ENCODE peak calls at places on chromosomes 1 and 21, in four cellular contexts. N is CD4-positive, CD25-positive, alpha-beta regulatory T cell; F is tibial nerve; C is cardiac muscle cell. V is an unnamed sample. For H3K9me3, the result is how much of the 10 kb centered on the place peaks cover.

GRCh38 chr1:152917794-152918193 is 9.4 kb downstream of the IVL start:
- DNase-seq in N (no peak), F (no peak), C (no peak), V (no peak)

GRCh38 chr1:76494807-76495206 is 372.5 kb upstream of the ST6GALNAC5 start:
- DNase-seq in N (no peak), F (no peak), C (no peak), V (no peak)

GRCh38 chr1:237226177-237226944 is 184.4 kb downstream of the RYR2 start:
- DNase-seq in N (no peak), F (no peak), C (no peak), V (no peak)

GRCh38 chr1:215128514-215128913 is 46.0 kb downstream of the KCNK2 start:
- DNase-seq in N (no peak), F (no peak), C (no peak), V (no peak)

GRCh38 chr1:234931404-234931973 is 197.1 kb downstream of the TOMM20 start:
- DNase-seq in N (no peak), F (no peak), C (no peak), V (no peak)

GRCh38 chr1:98260839-98261238 is 340.0 kb upstream of the DPYD start:
- DNase-seq in N (no peak), F (no peak), C (no peak), V (no peak)

GRCh38 chr1:157597959-157598667 is at the start of gene FCRL4:
- DNase-seq in N (no peak), F (no peak), C (no peak), V (no peak)

GRCh38 chr1:86865973-86866637 is 47.8 kb downstream of the SELENOF start:
- DNase-seq in N (no peak), F (no peak), C (no peak), V (no peak)

GRCh38 chr1:147738739-147739476 is 21.5 kb downstream of the GJA5 start:
- DNase-seq in N (no peak), F (no peak), C (no peak), V (no peak)

GRCh38 chr1:225928186-225929175 is 4.4 kb upstream of the PYCR2 start:
- DNase-seq in N (no peak), F (no peak), C (no peak), V (peak)

GRCh38 chr21:29189358-29189757 is 58.9 kb downstream of the MAP3K7CL start:
- DNase-seq in N (no peak), F (no peak), C (no peak), V (no peak)

GRCh38 chr1:59549903-59550302 is 253.0 kb downstream of the FGGY start:
- DNase-seq in N (no peak), F (peak), C (peak), V (no peak)

GRCh38 chr1:61053712-61054608 is 28.4 kb upstream of the NFIA start:
- DNase-seq in N (no peak), F (no peak), C (peak), V (no peak)

GRCh38 chr1:87880098-87880746 is 551.5 kb downstream of the LMO4 start:
- DNase-seq in N (no peak), F (no peak), C (peak), V (no peak)

GRCh38 chr1:181038399-181038873 is 4.7 kb downstream of the MR1 start:
- DNase-seq in N (peak), F (no peak), C (peak), V (peak)

GRCh38 chr1:157399984-157400382 is 152.3 kb downstream of the FCRL5 start:
- DNase-seq in N (no peak), F (no peak), C (peak), V (no peak)

GRCh38 chr1:219323426-219323825 is 149.7 kb downstream of the LYPLAL1 start:
- DNase-seq in N (no peak), F (no peak), C (peak), V (no peak)

GRCh38 chr1:228079013-228079412 is 3.5 kb upstream of the ARF1 start:
- DNase-seq in N (no peak), F (peak), C (no peak), V (no peak)

GRCh38 chr1:153962088-153963029 is 978 bp downstream of the SLC39A1 start:
- DNase-seq in N (no peak), F (no peak), C (peak), V (no peak)

GRCh38 chr1:15184445-15185103 is 31.0 kb downstream of the TMEM51 start:
- DNase-seq in N (no peak), F (no peak), C (no peak), V (no peak)

GRCh38 chr1:5754079-5754431 is 238.2 kb downstream of the NPHP4 start:
- DNase-seq in N (no peak), F (peak), C (no peak), V (no peak)

GRCh38 chr1:34829250-34829649 is 30.3 kb downstream of the SMIM12 start:
- DNase-seq in N (no peak), F (no peak), C (peak), V (no peak)

GRCh38 chr1:5974631-5975030 is 17.6 kb downstream of the NPHP4 start:
- DNase-seq in N (no peak), F (no peak), C (no peak), V (no peak)

GRCh38 chr1:33176362-33176850 is 5.4 kb downstream of the TRIM62 start:
- DNase-seq in N (no peak), F (no peak), C (peak), V (no peak)

GRCh38 chr1:191608367-191608766 is 549.9 kb upstream of the RGS18 start:
- DNase-seq in N (no peak), F (no peak), C (no peak), V (no peak)

GRCh38 chr1:8077120-8077573 is 51.0 kb upstream of the ERRFI1 start:
- DNase-seq in N (no peak), F (no peak), C (peak), V (no peak)

GRCh38 chr1:8077602-8078001 is 51.5 kb upstream of the ERRFI1 start:
- DNase-seq in N (no peak), F (no peak), C (no peak), V (no peak)

GRCh38 chr1:8076171-8076570 is 50.1 kb upstream of the ERRFI1 start:
- DNase-seq in N (no peak), F (no peak), C (no peak), V (no peak)

GRCh38 chr1:8075511-8076051 is 49.5 kb upstream of the ERRFI1 start:
- DNase-seq in N (no peak), F (no peak), C (no peak), V (no peak)

GRCh38 chr1:8078176-8078671 is 52.1 kb upstream of the ERRFI1 start:
- DNase-seq in N (no peak), F (no peak), C (peak), V (no peak)
- H3K27ac ChIP-seq in N (no peak), F (peak), C (peak), V (no peak)

DNA sequence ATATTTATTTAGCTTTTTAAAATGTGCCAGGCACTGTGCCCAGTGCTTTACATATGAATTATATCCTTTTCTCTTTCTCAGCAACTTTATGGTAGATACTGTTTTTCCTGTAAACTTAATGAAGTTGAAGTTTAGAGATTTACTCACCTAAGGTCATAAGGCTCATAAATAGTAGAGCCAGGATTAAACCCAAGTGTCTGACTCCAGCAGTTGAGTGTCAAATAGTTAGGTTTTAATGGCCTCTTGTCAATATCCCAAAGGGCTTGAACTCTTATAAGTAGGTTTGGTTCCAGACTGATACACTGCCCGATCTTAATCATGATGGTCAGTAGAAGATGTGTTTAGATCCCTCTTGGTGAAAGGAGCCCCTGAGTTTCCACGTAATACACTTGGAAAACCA is 37.8 kb downstream of the RABGAP1L start:
- DNase-seq in N (no peak), F (no peak), C (no peak), V (no peak)
- H3K4me3 ChIP-seq in N (no peak), F (no peak), C (no peak), V (no peak)

DNA sequence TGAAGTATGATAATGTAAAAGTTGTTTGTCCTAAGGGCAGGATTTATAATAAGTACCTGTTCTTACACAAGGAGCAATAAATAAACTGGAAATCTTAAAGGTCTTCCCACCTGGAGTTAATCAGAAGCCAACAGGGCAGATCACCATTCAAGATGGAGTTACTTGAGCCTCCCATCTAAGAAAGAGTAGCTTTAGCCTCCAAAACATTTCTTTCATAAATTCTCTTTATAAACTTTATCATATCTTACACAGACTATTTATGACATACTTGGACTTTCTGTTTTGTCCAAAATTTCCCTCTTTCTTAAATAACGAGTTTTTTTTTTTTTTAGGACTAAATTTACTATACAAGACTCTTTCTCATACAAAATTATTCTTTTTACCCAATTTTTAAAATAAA is 18.5 kb downstream of the OR2T1 start:
- DNase-seq in N (no peak), F (no peak), C (no peak), V (no peak)
- H3K9me3 ChIP-seq in N (under half), F (under half), C (under half), V (under half)

DNA sequence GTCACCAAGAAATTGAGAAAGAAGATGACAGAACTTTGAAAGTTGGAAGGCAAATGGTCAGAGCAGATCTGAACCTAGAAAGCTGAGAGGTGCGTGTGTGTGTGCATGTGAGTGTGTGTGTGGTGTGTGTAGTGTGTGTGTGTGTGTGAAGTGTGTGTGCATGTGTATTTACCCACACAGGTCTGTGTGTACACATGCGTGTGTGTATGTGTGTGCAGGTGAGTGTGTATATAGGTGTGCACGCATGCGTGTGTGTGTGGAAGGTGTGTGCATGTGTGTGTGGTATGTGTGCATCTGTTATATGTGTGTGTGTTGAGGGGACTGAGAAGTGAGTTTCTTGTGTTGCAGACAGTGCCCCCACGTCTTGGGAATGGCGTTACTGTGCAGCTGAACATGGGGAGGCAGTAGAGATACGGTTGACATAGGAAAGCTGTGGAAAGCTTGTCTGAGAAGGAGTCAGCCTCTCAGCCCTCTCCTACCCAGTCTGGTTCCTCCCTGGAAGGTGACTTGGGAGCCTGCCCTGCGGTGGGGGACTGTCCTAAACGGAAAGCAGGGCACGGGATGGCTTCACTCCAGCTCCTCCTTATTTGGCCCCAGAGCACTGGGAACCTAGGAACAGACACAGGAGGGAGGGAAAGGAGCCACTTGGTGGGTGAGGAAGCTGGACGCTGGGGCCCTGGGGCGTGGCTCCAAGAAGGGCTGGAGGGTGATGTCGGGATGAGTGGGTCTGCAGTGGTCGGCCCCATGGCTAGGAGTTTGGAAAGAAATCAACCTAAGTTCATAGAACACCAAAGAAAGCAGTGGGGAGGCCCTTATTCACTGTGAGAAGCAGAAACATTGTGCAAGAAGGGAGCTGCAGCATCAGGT is 97.2 kb downstream of the PCBP3 start:
- DNase-seq in N (no peak), F (no peak), C (peak), V (no peak)
- H3K27ac ChIP-seq in N (no peak), F (no peak), C (no peak), V (no peak)

GRCh38 chr1:244100691-244101453 is 49.8 kb downstream of the ZBTB18 start:
- DNase-seq in N (no peak), F (no peak), C (no peak), V (no peak)
- H3K4me3 ChIP-seq in N (no peak), F (no peak), C (no peak), V (no peak)

GRCh38 chr1:248753715-248754280 is 1.8 kb downstream of the LYPD8 start:
- DNase-seq in N (no peak), F (no peak), C (no peak), V (no peak)
- H3K9me3 ChIP-seq in N (under half), F (under half), C (under half), V (under half)

DNA sequence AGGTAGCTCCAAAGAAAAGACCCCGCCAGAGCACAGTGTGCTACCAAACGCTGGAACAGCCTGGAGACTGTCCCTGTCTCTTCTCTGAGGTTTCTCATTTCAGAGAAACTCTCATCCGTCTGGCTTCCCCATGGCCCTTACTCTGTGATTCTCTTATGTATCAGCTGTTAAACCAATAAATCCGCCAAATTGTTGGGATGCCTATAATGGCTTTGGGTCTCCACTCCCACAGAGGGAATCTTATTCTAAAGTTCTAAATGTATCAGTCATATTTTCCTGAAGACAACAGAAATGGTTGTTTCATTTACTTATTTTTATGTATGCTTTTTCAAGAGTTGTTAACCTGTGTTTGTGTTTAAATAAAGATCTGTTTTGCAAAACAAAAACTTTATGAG is 4.0 kb downstream of the ERG start:
- DNase-seq in N (no peak), F (no peak), C (no peak), V (no peak)
- H3K27ac ChIP-seq in N (no peak), F (peak), C (no peak), V (no peak)

GRCh38 chr1:30977511-30977910 is 69.0 kb upstream of the SDC3 start:
- DNase-seq in N (no peak), F (no peak), C (no peak), V (no peak)

GRCh38 chr1:30974536-30974935 is 66.0 kb upstream of the SDC3 start:
- DNase-seq in N (no peak), F (no peak), C (no peak), V (no peak)

GRCh38 chr1:30975217-30975616 is 66.7 kb upstream of the SDC3 start:
- DNase-seq in N (no peak), F (no peak), C (no peak), V (no peak)

GRCh38 chr1:30976143-30976542 is 67.6 kb upstream of the SDC3 start:
- DNase-seq in N (no peak), F (no peak), C (peak), V (no peak)

DNA sequence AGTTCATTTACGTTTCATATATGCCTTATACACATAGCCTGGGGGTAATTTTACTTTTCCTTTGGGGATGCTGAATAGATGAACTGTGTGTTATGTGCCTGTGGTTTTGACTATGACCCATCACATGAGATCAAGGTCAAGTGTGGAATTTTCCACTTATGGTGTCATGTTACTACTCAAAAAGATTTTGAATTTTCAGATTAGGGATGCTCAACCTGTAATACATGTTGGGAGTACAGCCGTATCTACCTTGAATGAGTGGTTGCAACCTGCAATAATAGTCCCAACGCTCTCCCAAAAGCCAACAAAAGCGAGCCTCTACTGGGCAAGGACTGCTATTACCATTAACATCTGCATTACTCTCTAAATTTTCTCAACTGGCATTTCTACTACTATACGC is 68.5 kb upstream of the SDC3 start:
- DNase-seq in N (no peak), F (no peak), C (no peak), V (no peak)
- H3K4me3 ChIP-seq in N (peak), F (no peak), C (no peak), V (no peak)